ENCODE peak calls at places on chromosome 21, in five cellular contexts. X, S, G, M and D are unnamed samples.

GRCh38 chr21:15283138-15283537 is 218.3 kb upstream of the NRIP1 start:
- DNase-seq in X (no peak), S (no peak), G (no peak), M (no peak), D (no peak)

GRCh38 chr21:19507682-19508260 is 1104.2 kb upstream of the TMPRSS15 start:
- DNase-seq in X (no peak), S (no peak), G (no peak), M (no peak), D (no peak)

GRCh38 chr21:34865922-34866271 is 183.2 kb downstream of the RUNX1 start:
- DNase-seq in X (no peak), S (no peak), G (no peak), M (no peak), D (no peak)

GRCh38 chr21:31798842-31799691 is 67.1 kb upstream of the SCAF4 start:
- DNase-seq in X (no peak), S (no peak), G (no peak), M (no peak), D (peak)

GRCh38 chr21:23101111-23101510 is 2102.9 kb downstream of the NCAM2 start:
- DNase-seq in X (no peak), S (no peak), G (no peak), M (no peak), D (no peak)

GRCh38 chr21:32257952-32258785 is 20.7 kb downstream of the MIS18A start:
- DNase-seq in X (peak), S (peak), G (no peak), M (peak), D (peak)

GRCh38 chr21:35658242-35658641 is 402.1 kb downstream of the SETD4 start:
- DNase-seq in X (peak), S (no peak), G (no peak), M (no peak), D (peak)

GRCh38 chr21:39915881-39916280 is 48.6 kb downstream of the PCP4 start:
- DNase-seq in X (no peak), S (no peak), G (no peak), M (no peak), D (no peak)

GRCh38 chr21:21622460-21623234 is 624.4 kb downstream of the NCAM2 start:
- DNase-seq in X (no peak), S (no peak), G (no peak), M (no peak), D (no peak)

GRCh38 chr21:42614811-42615342 is 38.5 kb upstream of the PDE9A start:
- DNase-seq in X (no peak), S (peak), G (no peak), M (no peak), D (peak)

GRCh38 chr21:15522148-15522547 is 207.6 kb upstream of the USP25 start:
- DNase-seq in X (no peak), S (no peak), G (no peak), M (no peak), D (no peak)

GRCh38 chr21:31923756-31924155 is 50.9 kb downstream of the HUNK start:
- DNase-seq in X (no peak), S (no peak), G (no peak), M (no peak), D (no peak)

GRCh38 chr21:20997308-20997632 is 939 bp upstream of the NCAM2 start:
- DNase-seq in X (no peak), S (peak), G (no peak), M (no peak), D (no peak)

GRCh38 chr21:22544747-22545146 is 1546.5 kb downstream of the NCAM2 start:
- DNase-seq in X (no peak), S (no peak), G (no peak), M (no peak), D (no peak)

GRCh38 chr21:15793547-15794235 is 63.9 kb downstream of the USP25 start:
- DNase-seq in X (no peak), S (no peak), G (no peak), M (no peak), D (no peak)

GRCh38 chr21:44817506-44817880 is 369 bp downstream of the SUMO3 start:
- DNase-seq in X (peak), S (peak), G (peak), M (peak), D (peak)

GRCh38 chr21:44814498-44815023 is 3.3 kb downstream of the SUMO3 start:
- DNase-seq in X (no peak), S (no peak), G (no peak), M (no peak), D (no peak)

GRCh38 chr21:44816761-44817505 is 929 bp downstream of the SUMO3 start:
- DNase-seq in X (peak), S (no peak), G (no peak), M (peak), D (no peak)

GRCh38 chr21:44815225-44815624 is 2.6 kb downstream of the SUMO3 start:
- DNase-seq in X (no peak), S (no peak), G (no peak), M (no peak), D (no peak)

DNA sequence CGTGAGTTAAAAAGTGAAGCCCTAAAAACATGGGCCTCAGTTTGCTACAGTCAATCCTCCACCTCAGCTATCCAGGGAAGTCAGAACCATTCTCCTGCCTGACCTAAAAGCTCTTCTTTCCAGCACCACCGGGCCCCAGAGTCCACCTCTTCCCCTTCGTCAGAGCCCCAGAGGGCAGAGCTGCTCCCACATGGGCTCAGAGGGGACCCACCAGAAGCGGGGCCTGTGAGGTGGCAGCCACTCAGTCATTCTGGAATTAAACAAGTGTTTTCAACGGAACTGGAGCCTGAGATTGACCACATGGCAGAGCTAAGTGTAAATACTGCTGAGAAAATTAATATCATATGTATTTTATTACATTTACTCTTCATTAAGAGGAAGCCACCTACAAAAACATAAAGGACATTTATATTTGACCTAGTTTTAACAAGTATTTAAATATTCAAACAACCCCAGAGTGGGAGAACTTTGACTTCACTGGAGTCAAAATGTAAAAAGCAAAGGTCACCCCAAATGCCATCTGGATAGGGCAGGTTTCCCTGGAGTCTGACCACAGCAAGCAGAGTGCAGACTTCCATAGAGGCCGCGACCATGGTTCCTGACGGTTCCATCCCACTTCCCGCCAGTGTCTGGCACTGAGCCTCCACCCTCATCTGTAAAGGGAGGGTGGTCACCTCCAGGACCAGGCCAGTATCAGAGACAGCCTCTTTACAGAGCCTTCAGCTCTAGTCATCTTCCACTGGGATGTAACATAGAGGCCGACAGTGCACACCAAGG is 1.8 kb downstream of the SUMO3 start:
- DNase-seq in X (no peak), S (peak), G (no peak), M (no peak), D (no peak)
- H3K4me3 ChIP-seq in X (no peak), S (no peak), G (no peak), M (no peak), D (no peak)

DNA sequence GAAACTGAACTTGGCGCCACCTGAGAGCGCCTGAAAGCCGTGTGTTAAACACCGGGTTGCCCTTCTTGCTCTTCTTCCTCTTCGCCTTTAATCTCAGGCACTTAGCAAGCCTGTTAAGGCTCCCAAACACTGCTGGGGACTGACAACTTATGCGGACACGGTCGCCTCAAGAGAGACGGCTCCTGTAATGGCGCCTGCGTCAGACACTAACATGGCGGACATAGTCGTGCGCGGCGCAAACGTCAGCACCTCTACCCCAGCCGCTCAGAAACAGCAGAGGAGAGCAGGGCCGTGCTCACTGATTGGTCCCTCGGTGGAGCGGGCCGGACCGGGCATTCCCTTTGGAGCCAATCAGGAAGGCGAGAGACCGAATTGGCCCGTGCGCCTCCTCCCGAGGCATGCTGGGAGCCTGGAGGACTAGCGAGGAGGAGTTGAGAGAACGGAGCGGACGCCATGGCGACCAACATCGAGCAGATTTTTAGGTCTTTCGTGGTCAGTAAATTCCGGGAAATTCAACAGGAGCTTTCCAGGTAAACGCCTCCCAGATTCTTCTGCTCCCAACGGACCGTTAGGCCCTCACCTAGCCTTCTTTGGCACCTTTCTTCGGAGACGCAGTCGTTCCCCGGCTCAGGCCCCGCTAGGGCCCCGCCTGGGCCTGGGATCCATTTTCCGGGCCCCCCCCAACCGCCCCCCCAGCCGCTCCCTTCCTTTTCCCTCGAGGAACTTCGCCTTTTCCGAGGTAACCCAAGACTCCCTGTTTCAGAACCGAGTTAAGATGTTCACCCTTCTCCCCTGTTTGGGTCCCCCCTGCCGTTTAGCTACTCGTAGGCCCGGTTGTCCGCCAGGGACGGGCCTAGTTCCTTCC is at the start of gene SON:
- DNase-seq in X (peak), S (peak), G (peak), M (peak), D (peak)
- H3K4me3 ChIP-seq in X (peak), S (peak), G (peak), M (peak), D (peak)

DNA sequence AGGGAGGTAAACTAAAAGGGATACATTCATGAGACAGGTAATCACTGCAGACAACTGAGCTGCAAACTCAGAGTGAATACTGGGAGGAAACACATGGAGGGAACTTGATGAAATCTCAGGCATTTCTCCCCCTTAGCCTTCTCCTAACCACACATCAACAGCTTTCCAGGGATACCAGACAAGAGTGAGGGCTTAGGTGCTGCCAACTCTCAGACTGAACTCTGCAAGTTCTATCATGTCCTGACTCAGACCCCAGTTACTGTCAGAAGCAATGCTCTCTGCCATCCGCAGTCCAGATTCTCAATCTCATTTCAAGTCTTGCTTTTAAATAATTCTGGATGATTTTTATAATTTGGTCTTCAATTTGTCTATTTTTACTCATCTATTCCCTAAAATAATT is 267.3 kb downstream of the LTN1 start:
- DNase-seq in X (no peak), S (no peak), G (no peak), M (no peak), D (peak)
- H3K4me3 ChIP-seq in X (no peak), S (no peak), G (no peak), M (no peak), D (no peak)

GRCh38 chr21:41507521-41508414 is at the start of gene TMPRSS2:
- DNase-seq in X (no peak), S (peak), G (no peak), M (no peak), D (peak)

GRCh38 chr21:41509733-41510132 is 1.8 kb upstream of the TMPRSS2 start:
- DNase-seq in X (no peak), S (no peak), G (no peak), M (no peak), D (no peak)

GRCh38 chr21:41509206-41509496 is 1.2 kb upstream of the TMPRSS2 start:
- DNase-seq in X (no peak), S (no peak), G (no peak), M (no peak), D (no peak)

GRCh38 chr21:41506526-41507520 is 1.1 kb downstream of the TMPRSS2 start:
- DNase-seq in X (no peak), S (peak), G (no peak), M (no peak), D (peak)

DNA sequence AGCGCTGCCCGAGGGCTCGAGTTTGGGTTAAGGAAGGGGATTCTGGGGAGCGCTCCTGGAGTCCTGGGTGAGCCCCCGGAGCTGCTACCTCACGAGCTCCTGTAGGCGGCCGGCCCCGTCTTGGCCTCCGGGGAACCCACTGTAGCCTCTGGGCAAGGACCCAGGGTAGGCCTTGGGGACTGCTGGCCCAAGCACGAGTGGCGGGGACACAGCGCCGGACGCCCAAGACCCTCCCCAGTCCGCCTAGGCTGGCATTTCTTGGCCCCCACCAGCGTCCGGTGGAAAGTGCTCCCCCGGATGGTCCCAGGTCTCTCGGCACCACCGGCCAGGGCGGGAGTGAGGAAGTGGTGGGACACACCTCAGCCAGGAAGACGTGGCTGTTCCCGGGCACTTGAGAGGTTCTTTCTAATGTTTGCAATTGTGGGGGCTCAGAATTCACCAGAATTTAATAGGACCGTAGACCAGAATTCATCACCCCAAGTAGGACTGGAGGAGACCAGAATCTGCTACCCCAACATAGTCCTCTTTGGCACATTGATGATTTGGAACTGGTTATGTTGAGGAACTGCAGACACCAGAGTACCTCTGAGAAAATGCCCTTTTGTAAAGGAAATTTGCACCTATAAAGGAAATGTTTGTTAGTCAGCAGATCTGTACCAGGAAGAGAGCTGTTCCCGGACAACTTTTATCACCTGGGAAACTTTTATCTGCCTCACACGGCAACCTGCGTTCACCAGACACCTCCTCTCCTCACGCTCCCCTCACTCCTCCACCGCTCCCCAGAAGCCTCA is 652 bp upstream of the TMPRSS2 start:
- DNase-seq in X (no peak), S (peak), G (no peak), M (no peak), D (no peak)
- H3K4me3 ChIP-seq in X (peak), S (no peak), G (peak), M (no peak), D (no peak)

GRCh38 chr21:46661627-46662366 is 26.3 kb downstream of the PRMT2 start:
- DNase-seq in X (no peak), S (no peak), G (no peak), M (no peak), D (no peak)
- H3K4me3 ChIP-seq in X (peak), S (no peak), G (peak), M (peak), D (no peak)

GRCh38 chr21:37398697-37399096 is 32.1 kb downstream of the DYRK1A start:
- DNase-seq in X (no peak), S (no peak), G (no peak), M (no peak), D (no peak)
- H3K4me3 ChIP-seq in X (no peak), S (no peak), G (no peak), M (no peak), D (no peak)

GRCh38 chr21:37257526-37257966 is 9.6 kb downstream of the VPS26C start:
- DNase-seq in X (peak), S (peak), G (no peak), M (peak), D (no peak)

GRCh38 chr21:37257967-37258877 is 8.9 kb downstream of the VPS26C start:
- DNase-seq in X (peak), S (peak), G (no peak), M (peak), D (peak)

GRCh38 chr21:37264808-37265207 is 2.3 kb downstream of the VPS26C start:
- DNase-seq in X (no peak), S (no peak), G (no peak), M (no peak), D (peak)

GRCh38 chr21:37263827-37264226 is 3.3 kb downstream of the VPS26C start:
- DNase-seq in X (no peak), S (no peak), G (no peak), M (no peak), D (no peak)

GRCh38 chr21:37259426-37259825 is 7.7 kb downstream of the VPS26C start:
- DNase-seq in X (no peak), S (no peak), G (no peak), M (peak), D (no peak)
- H3K4me3 ChIP-seq in X (no peak), S (no peak), G (no peak), M (no peak), D (no peak)

GRCh38 chr21:7916329-7917303 is 2604.8 kb upstream of the TPTE start:
- DNase-seq in X (no peak), S (no peak), G (no peak), M (no peak), D (no peak)
- H3K4me3 ChIP-seq in X (no peak), S (no peak), G (no peak), M (no peak), D (no peak)

GRCh38 chr21:33687634-33688033 is 45.3 kb downstream of the ITSN1 start:
- DNase-seq in X (no peak), S (no peak), G (no peak), M (no peak), D (no peak)

GRCh38 chr21:33688343-33688742 is 46.0 kb downstream of the ITSN1 start:
- DNase-seq in X (no peak), S (no peak), G (no peak), M (no peak), D (no peak)

GRCh38 chr21:33685613-33686197 is 43.4 kb downstream of the ITSN1 start:
- DNase-seq in X (no peak), S (no peak), G (no peak), M (no peak), D (peak)

GRCh38 chr21:33684923-33685560 is 42.7 kb downstream of the ITSN1 start:
- DNase-seq in X (no peak), S (no peak), G (no peak), M (no peak), D (no peak)

DNA sequence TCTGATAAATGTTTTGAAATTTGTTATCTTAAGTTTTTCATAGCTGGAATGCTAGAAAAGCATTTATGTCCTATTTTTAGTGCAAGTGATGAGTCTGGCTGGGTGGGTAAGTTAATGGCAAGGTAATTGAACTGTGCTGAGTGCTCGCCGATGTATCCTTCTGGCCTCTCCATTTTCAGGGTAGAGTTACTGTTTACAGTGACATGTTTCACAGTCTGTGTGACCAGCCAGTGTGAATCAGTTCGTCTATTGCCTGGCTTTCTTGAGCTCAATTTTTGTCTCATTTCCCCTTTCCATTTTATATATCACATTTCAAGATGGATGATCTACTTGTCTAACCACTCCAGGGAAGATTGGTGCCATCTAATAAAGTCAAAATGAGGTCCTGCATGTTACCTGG is 44.1 kb downstream of the ITSN1 start:
- DNase-seq in X (no peak), S (no peak), G (no peak), M (no peak), D (no peak)
- H3K4me3 ChIP-seq in X (no peak), S (no peak), G (no peak), M (no peak), D (no peak)

DNA sequence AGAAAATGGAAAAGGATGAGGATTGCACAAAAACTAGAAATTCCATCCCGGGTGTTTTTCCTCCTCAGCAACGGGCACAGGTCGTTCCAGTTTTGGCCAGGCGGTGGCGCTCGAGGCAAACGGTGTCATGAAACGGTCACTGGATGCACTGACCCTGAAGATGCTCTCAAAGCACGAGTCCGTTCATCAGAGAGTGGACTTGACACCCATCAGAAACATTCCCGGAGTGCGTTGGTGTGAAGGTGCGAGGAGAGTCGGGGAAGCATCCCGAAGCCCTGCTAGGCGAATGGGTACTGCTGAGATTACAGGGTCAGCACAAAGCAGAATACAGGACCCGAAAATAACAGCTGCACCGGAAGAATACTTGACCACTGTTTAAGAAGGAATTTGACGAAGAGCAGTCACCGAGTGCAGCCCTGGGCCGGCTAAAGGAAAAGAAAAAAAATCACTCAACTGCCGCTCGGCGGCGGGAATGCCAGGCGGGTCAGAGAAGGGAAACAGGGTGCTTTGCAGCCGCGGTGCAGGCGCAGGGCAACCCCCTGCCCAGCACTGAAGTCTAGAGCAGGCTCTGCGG is 71.7 kb upstream of the ETS2 start:
- DNase-seq in X (peak), S (peak), G (peak), M (peak), D (peak)
- H3K4me3 ChIP-seq in X (peak), S (no peak), G (peak), M (peak), D (no peak)